ENCODE peak calls at places on chromosomes 16 and 17, in five cellular contexts. N is lung, E is heart left ventricle, V is HCT116, F is retinal pigment epithelial cell. C is an unnamed sample.

GRCh38 chr16:31819948-31820347 is 53.7 kb upstream of the ZNF267 start:
- DNase-seq in V (no peak), E (no peak), F (no peak), N (no peak), C (no peak)

GRCh38 chr16:35575432-35575821 is 2116.0 kb downstream of the TP53TG3F start:
- DNase-seq in F (no peak), V (no peak), N (no peak), E (no peak), C (no peak)

GRCh38 chr16:88951989-88952388 is 25.0 kb downstream of the CBFA2T3 start:
- DNase-seq in N (no peak), V (no peak), E (peak), F (no peak), C (no peak)

GRCh38 chr16:48958681-48959080 is 323.0 kb downstream of the CBLN1 start:
- DNase-seq in N (no peak), V (no peak), F (no peak), E (no peak), C (no peak)

GRCh38 chr17:62321451-62321850 is 58.9 kb upstream of the EFCAB3 start:
- DNase-seq in F (no peak), E (no peak), V (no peak), N (no peak), C (no peak)

GRCh38 chr17:7440113-7440822 is 956 bp downstream of the FGF11 start:
- DNase-seq in E (peak), V (no peak), N (no peak), F (no peak), C (no peak)

GRCh38 chr16:55479560-55480197 is 681 bp downstream of the MMP2 start:
- DNase-seq in E (no peak), N (no peak), F (no peak), V (no peak), C (no peak)

GRCh38 chr17:73118876-73119485 is 26.5 kb upstream of the SLC39A11 start:
- DNase-seq in N (no peak), V (no peak), E (no peak), F (no peak), C (no peak)

GRCh38 chr16:73171380-73171779 is 123.5 kb upstream of the ZFHX3 start:
- DNase-seq in V (no peak), F (no peak), N (no peak), E (no peak), C (no peak)

GRCh38 chr16:81647527-81647926 is 131.6 kb upstream of the PLCG2 start:
- DNase-seq in V (peak), E (no peak), N (no peak), F (no peak), C (peak)

GRCh38 chr17:71527311-71527710 is 593.5 kb upstream of the SOX9 start:
- DNase-seq in N (no peak), F (no peak), E (no peak), V (no peak), C (no peak)

GRCh38 chr16:54233626-54234025 is 53.0 kb downstream of the IRX3 start:
- DNase-seq in F (no peak), E (no peak), V (no peak), N (no peak), C (no peak)

GRCh38 chr17:42422958-42423712 is at the start of gene CAVIN1:
- DNase-seq in N (peak), F (peak), V (peak), E (peak), C (peak)

GRCh38 chr16:15530085-15530484 is 95.7 kb downstream of the BMERB1 start:
- DNase-seq in V (no peak), F (no peak), N (no peak), E (no peak), C (no peak)

GRCh38 chr17:8965394-8966168 is at the start of gene PIK3R5:
- DNase-seq in V (no peak), F (no peak), N (peak), E (peak), C (peak)

GRCh38 chr17:7435676-7436555 is 681 bp downstream of the TMEM102 start:
- DNase-seq in F (no peak), V (peak), N (peak), E (no peak), C (no peak)

GRCh38 chr17:77498875-77499698 is 358.3 kb downstream of the SEC14L1 start:
- DNase-seq in N (no peak), V (no peak), E (no peak), F (no peak), C (no peak)

GRCh38 chr16:89315271-89315670 is 97.8 kb downstream of the ZNF778 start:
- DNase-seq in V (no peak), N (no peak), E (no peak), F (no peak), C (no peak)

GRCh38 chr17:48642843-48643696 is 16.9 kb upstream of the HOXB9 start:
- DNase-seq in E (no peak), N (no peak), V (no peak), F (no peak), C (no peak)

GRCh38 chr17:42667088-42667951 is 8.2 kb downstream of the TUBG2 start:
- DNase-seq in V (peak), E (no peak), N (peak), F (peak), C (no peak)

GRCh38 chr17:32298298-32298697 is 32.7 kb downstream of the RHBDL3 start:
- DNase-seq in V (no peak), N (no peak), F (no peak), E (no peak), C (no peak)

GRCh38 chr16:86575754-86576557 is 2.4 kb upstream of the FOXL1 start:
- DNase-seq in N (no peak), F (no peak), V (peak), E (peak), C (peak)

GRCh38 chr17:48596735-48597491 is 3.3 kb upstream of the HOXB5 start:
- DNase-seq in V (no peak), N (no peak), F (no peak), E (no peak), C (no peak)

GRCh38 chr16:28538733-28539596 is at the start of gene NUPR1:
- DNase-seq in V (no peak), F (peak), N (peak), E (peak), C (no peak)

GRCh38 chr17:36945959-36946725 is 2.6 kb upstream of the AATF start:
- DNase-seq in V (no peak), N (no peak), F (no peak), E (no peak), C (no peak)

GRCh38 chr16:54077412-54077821 is 209.2 kb downstream of the IRX3 start:
- DNase-seq in E (no peak), V (no peak), N (no peak), F (peak), C (no peak)

DNA sequence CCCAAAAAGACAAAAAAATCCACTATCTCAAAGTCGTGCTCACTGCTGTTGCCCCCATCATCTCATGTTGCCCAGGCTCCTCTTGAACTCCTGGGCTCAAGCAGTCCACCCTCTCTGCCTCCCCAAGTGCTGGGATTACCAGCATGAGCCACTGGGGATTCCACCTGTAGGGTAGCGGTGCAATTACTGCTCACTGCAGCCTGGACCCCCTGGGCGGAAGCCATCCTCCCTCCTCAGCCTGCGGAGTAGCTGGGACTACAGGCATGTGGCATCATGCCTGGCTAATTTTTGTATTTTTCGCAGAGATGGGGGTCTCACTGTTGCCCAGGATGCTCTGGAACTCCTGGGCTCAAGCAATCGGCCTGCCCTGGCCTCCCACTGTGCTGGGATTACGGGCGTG is 37.9 kb upstream of the BHLHA9 start:
- DNase-seq in V (no peak), F (no peak), N (no peak), E (no peak), C (no peak)
- H3K4me3 ChIP-seq in V (no peak), F (no peak), N (no peak), E (no peak), C (no peak)

GRCh38 chr17:68195667-68196393 is 52.0 kb upstream of the AMZ2 start:
- DNase-seq in V (no peak), E (peak), N (no peak), F (no peak), C (no peak)
- H3K4me3 ChIP-seq in V (no peak), E (peak), N (no peak), F (no peak), C (peak)

GRCh38 chr16:75206749-75207451 is at the start of gene CTRB2:
- DNase-seq in F (no peak), N (no peak), E (peak), V (no peak), C (no peak)

GRCh38 chr16:75207831-75208230 is 870 bp upstream of the CTRB2 start:
- DNase-seq in E (peak), N (no peak), F (no peak), V (no peak), C (no peak)

GRCh38 chr16:75208861-75209505 is 2.0 kb upstream of the CTRB2 start:
- DNase-seq in V (no peak), F (no peak), E (peak), N (no peak), C (no peak)

GRCh38 chr16:75209944-75210343 is 3.0 kb upstream of the CTRB2 start:
- DNase-seq in E (peak), V (no peak), F (no peak), N (no peak), C (no peak)

DNA sequence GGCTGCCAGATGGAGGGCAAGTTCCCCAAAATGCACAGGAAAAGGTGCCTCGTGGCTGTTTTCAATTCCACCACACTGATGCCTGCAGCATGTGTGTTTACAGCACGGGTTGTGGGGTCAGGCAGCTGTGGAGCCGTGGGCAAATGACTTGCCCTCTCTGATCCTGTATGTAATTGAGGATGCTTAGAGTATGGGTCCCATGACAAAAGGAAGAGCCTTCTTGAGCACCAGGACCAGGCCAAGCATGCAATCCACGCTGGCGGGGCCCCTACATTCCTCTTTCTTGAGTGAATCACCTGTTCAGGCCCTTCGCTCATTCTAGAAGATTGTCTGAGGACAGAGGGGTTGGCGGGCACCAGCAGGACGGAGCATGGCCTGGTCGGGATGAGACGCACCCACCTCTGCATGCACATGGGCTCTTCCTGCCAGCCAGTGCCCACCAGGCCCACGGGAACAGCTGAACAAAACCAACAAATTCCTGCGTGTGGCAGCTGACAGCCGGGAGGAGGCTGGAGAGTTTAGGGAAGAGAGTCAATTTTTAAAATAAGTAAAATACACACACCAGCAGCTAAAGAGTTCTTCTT is 1.4 kb upstream of the CTRB2 start:
- DNase-seq in V (no peak), E (peak), N (no peak), F (no peak), C (no peak)
- H3K4me3 ChIP-seq in V (no peak), E (no peak), N (no peak), F (no peak), C (no peak)

DNA sequence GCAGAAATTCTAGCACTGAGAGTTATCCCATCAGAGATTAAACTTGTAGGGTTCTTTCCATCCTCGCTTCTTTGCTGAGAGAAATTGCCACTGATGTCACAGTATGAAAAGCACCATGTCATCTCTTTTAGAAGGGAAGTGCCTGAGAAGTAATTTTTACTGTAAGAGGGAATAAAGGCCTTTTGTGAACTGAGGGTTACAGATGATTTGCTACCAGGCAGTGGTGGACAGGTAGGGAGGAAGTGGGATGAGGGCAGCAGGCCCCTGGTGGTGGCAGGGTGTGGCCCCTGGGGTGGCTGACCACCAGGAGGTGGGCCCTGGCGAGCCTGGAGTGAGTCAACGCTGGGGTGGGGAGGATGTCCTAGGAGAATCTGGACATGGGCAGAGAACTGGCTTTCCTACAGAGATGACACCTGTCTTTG is 6.4 kb upstream of the MILR1 start:
- DNase-seq in E (no peak), F (no peak), V (no peak), N (no peak), C (no peak)
- H3K4me3 ChIP-seq in E (no peak), F (no peak), V (no peak), N (no peak), C (no peak)

GRCh38 chr17:56977673-56978395 is at the start of gene SCPEP1:
- DNase-seq in E (peak), V (peak), F (no peak), N (peak), C (peak)

GRCh38 chr17:56978441-56979090 is 635 bp downstream of the SCPEP1 start:
- DNase-seq in V (no peak), N (no peak), F (no peak), E (no peak), C (no peak)

GRCh38 chr17:56979091-56979480 is 1.2 kb downstream of the SCPEP1 start:
- DNase-seq in E (no peak), F (no peak), N (no peak), V (no peak), C (no peak)

GRCh38 chr17:56975656-56976055 is 2.3 kb upstream of the SCPEP1 start:
- DNase-seq in F (no peak), V (no peak), N (no peak), E (no peak), C (no peak)

DNA sequence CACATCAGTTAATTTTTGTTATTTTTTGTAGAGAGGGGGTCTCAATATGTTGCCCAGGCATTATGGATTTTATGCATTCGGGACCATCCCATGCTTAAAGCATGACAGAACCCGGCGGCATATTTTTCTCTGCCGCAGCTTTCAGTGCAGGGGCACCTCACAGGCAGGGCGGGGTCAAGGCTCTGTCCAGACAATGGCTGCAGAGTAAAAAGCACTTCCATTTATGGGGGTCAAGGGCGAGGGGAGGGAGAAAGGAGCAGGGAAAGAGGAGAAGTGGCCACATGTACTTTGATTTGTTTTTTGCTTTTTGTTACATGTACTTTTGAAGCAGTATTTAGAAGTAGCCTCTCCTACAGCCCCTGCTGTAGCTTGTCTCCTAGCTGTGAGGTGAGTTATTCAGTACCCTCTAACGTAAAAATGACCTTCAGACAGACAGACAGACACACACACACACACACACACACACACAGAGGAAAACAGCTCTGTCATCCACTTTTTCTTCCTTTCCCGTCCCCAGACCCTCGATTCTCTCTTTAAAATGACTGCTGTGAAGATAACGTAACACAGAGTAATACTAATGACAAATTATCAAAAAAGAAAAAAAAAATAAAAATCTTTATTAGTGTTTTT is 875 bp upstream of the SCPEP1 start:
- DNase-seq in V (no peak), F (no peak), E (no peak), N (no peak), C (no peak)
- H3K4me3 ChIP-seq in V (no peak), F (no peak), E (peak), N (no peak), C (no peak)

DNA sequence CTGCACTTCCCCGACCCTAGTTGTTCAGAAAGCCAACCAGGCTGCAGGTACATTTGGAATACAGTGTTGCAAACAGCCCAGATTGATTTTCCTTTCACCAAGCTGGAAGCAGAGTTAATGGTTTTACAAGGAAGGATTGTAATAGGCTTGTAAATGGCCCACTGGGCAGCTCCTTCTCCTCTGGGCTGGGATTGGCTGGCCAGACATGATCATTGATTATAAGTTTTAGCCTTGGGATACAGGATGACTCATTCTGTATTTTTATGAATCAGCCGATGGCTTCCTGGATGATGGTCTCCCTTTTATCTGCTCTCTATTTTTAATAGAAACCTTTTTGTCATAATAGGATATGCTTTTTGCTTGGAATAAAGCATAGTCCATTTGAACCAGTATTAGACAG is 2.6 kb downstream of the VAT1L start:
- DNase-seq in N (no peak), V (no peak), F (no peak), E (no peak), C (no peak)
- H3K4me3 ChIP-seq in N (no peak), V (no peak), F (no peak), E (no peak), C (no peak)

GRCh38 chr16:4500283-4500682 is 24.1 kb downstream of the HMOX2 start:
- DNase-seq in V (peak), E (no peak), N (no peak), F (no peak), C (no peak)
- H3K4me3 ChIP-seq in V (no peak), E (no peak), N (no peak), F (no peak), C (no peak)

GRCh38 chr16:58127033-58127556 is 2.1 kb downstream of the CFAP20 start:
- DNase-seq in E (no peak), V (no peak), N (no peak), F (no peak), C (no peak)
- H3K4me3 ChIP-seq in E (peak), V (no peak), N (no peak), F (peak), C (peak)

C was measured in NT2/D1.